ENCODE peak calls at places on chromosomes 13 and 19, in nine cellular contexts. T is right lobe of liver; C is Peyer's patch; F is NCI-H510A; G is AG04449; Q is neural crest cell; E is stimulated activated CD4-positive, alpha-beta T cell treated with anti-CD3 and anti-CD28 coated beads, TNF-alpha, amount 100 ng/mL, for 4 hours; H is hypothalamus; Z is endothelial cell. I is an unnamed sample.

GRCh38 chr19:31664096-31664495 is 314.9 kb upstream of the TSHZ3 start:
- DNase-seq in H (no peak), Q (no peak), Z (no peak), F (no peak), E (no peak), T (no peak), C (no peak), G (no peak), I (no peak)

GRCh38 chr19:13207237-13208130 is 57.3 kb downstream of the IER2 start:
- DNase-seq in G (no peak), E (no peak), C (no peak), T (no peak), F (no peak), Z (no peak), Q (peak), H (peak), I (peak)

GRCh38 chr19:53982611-53983010 is 8.8 kb upstream of the CACNG6 start:
- DNase-seq in T (no peak), Z (no peak), E (no peak), H (no peak), Q (no peak), F (no peak), C (no peak), G (no peak), I (no peak)

GRCh38 chr13:36297600-36298338 is at the start of gene CCDC169:
- DNase-seq in H (peak), Q (peak), C (peak), F (peak), E (peak), Z (peak), T (peak), G (no peak), I (peak)

GRCh38 chr19:56947206-56947605 is 106.7 kb upstream of the PEG3 start:
- DNase-seq in H (no peak), F (no peak), Q (no peak), Z (no peak), T (no peak), C (no peak), G (no peak), E (no peak), I (no peak)

GRCh38 chr13:53126803-53127202 is 98.2 kb downstream of the OLFM4 start:
- DNase-seq in H (no peak), E (no peak), T (no peak), Z (no peak), Q (no peak), F (no peak), C (no peak), G (peak), I (no peak)

GRCh38 chr19:4093643-4094175 is 27.0 kb upstream of the ZBTB7A start:
- DNase-seq in T (no peak), F (no peak), Z (no peak), E (no peak), G (no peak), H (no peak), Q (no peak), C (no peak), I (no peak)

GRCh38 chr13:50128406-50129048 is 113.3 kb downstream of the KCNRG start:
- DNase-seq in C (no peak), F (no peak), Z (no peak), G (no peak), E (no peak), T (no peak), H (no peak), Q (no peak), I (no peak)

GRCh38 chr13:99237981-99238662 is 20.1 kb downstream of the GPR18 start:
- DNase-seq in T (no peak), Z (no peak), C (no peak), E (no peak), Q (no peak), G (no peak), H (peak), F (no peak), I (no peak)

GRCh38 chr13:51070005-51070649 is 40.9 kb downstream of the C13orf42 start:
- DNase-seq in T (peak), H (peak), Z (peak), C (peak), G (peak), E (peak), Q (peak), F (peak), I (peak)

GRCh38 chr13:84431646-84432045 is 549.4 kb upstream of the SLITRK1 start:
- DNase-seq in H (no peak), Z (no peak), E (no peak), F (no peak), C (no peak), G (peak), T (no peak), Q (no peak), I (no peak)

GRCh38 chr13:97317933-97318332 is 95.8 kb downstream of the MBNL2 start:
- DNase-seq in G (no peak), Z (no peak), H (no peak), Q (no peak), T (no peak), E (no peak), F (no peak), C (no peak), I (no peak)

I was measured in upper lobe of right lung.